ENCODE peak calls at places on chromosomes 1 and 21, in seven cellular contexts. One of them, this sample, is unnamed.

GRCh38 chr1:63772201-63772600 is 1.6 kb upstream of the ROR1 start:
- DNase-seq in T-cell: no peak
- DNase-seq in astrocyte: no peak
- DNase-seq in GOT3: no peak
- DNase-seq in neural crest cell: no peak
- DNase-seq in stimulated activated CD8-positive, alpha-beta memory T cell treated with anti-CD3 and anti-CD28 coated beads, Interleukin-4, amount 100 ng/mL, for 24 hours: no peak
- DNase-seq in cardiac fibroblast: no peak
- DNase-seq in this sample: no peak

GRCh38 chr1:149977345-149977744 is 33.2 kb downstream of the OTUD7B start:
- DNase-seq in T-cell: no peak
- DNase-seq in astrocyte: no peak
- DNase-seq in GOT3: no peak
- DNase-seq in neural crest cell: no peak
- DNase-seq in stimulated activated CD8-positive, alpha-beta memory T cell treated with anti-CD3 and anti-CD28 coated beads, Interleukin-4, amount 100 ng/mL, for 24 hours: no peak
- DNase-seq in cardiac fibroblast: no peak
- DNase-seq in this sample: no peak

GRCh38 chr1:16915627-16915973 is 6.1 kb upstream of the CROCC start:
- DNase-seq in T-cell: no peak
- DNase-seq in astrocyte: no peak
- DNase-seq in GOT3: no peak
- DNase-seq in neural crest cell: no peak
- DNase-seq in stimulated activated CD8-positive, alpha-beta memory T cell treated with anti-CD3 and anti-CD28 coated beads, Interleukin-4, amount 100 ng/mL, for 24 hours: no peak
- DNase-seq in cardiac fibroblast: peak
- DNase-seq in this sample: no peak

GRCh38 chr1:149931212-149931805 is 3.7 kb upstream of the SF3B4 start:
- DNase-seq in T-cell: no peak
- DNase-seq in astrocyte: no peak
- DNase-seq in GOT3: no peak
- DNase-seq in neural crest cell: no peak
- DNase-seq in stimulated activated CD8-positive, alpha-beta memory T cell treated with anti-CD3 and anti-CD28 coated beads, Interleukin-4, amount 100 ng/mL, for 24 hours: no peak
- DNase-seq in cardiac fibroblast: peak
- DNase-seq in this sample: no peak

GRCh38 chr1:99227498-99227897 is 36.8 kb upstream of the PLPPR4 start:
- DNase-seq in T-cell: no peak
- DNase-seq in astrocyte: no peak
- DNase-seq in GOT3: no peak
- DNase-seq in neural crest cell: no peak
- DNase-seq in stimulated activated CD8-positive, alpha-beta memory T cell treated with anti-CD3 and anti-CD28 coated beads, Interleukin-4, amount 100 ng/mL, for 24 hours: no peak
- DNase-seq in cardiac fibroblast: no peak
- DNase-seq in this sample: no peak

GRCh38 chr1:39901486-39902120 is at the start of gene MYCL:
- DNase-seq in T-cell: peak
- DNase-seq in astrocyte: peak
- DNase-seq in GOT3: no peak
- DNase-seq in neural crest cell: peak
- DNase-seq in stimulated activated CD8-positive, alpha-beta memory T cell treated with anti-CD3 and anti-CD28 coated beads, Interleukin-4, amount 100 ng/mL, for 24 hours: peak
- DNase-seq in cardiac fibroblast: peak
- DNase-seq in this sample: peak

GRCh38 chr1:222171005-222171404 is 376.9 kb downstream of the HHIPL2 start:
- DNase-seq in T-cell: no peak
- DNase-seq in astrocyte: peak
- DNase-seq in GOT3: no peak
- DNase-seq in neural crest cell: no peak
- DNase-seq in stimulated activated CD8-positive, alpha-beta memory T cell treated with anti-CD3 and anti-CD28 coated beads, Interleukin-4, amount 100 ng/mL, for 24 hours: no peak
- DNase-seq in cardiac fibroblast: peak
- DNase-seq in this sample: no peak

GRCh38 chr1:202281316-202282016 is 60.3 kb downstream of the UBE2T start:
- DNase-seq in T-cell: no peak
- DNase-seq in astrocyte: peak
- DNase-seq in GOT3: no peak
- DNase-seq in neural crest cell: no peak
- DNase-seq in stimulated activated CD8-positive, alpha-beta memory T cell treated with anti-CD3 and anti-CD28 coated beads, Interleukin-4, amount 100 ng/mL, for 24 hours: no peak
- DNase-seq in cardiac fibroblast: peak
- DNase-seq in this sample: no peak

GRCh38 chr1:73862343-73862742 is 335.6 kb downstream of the LRRIQ3 start:
- DNase-seq in T-cell: no peak
- DNase-seq in astrocyte: no peak
- DNase-seq in GOT3: no peak
- DNase-seq in neural crest cell: no peak
- DNase-seq in stimulated activated CD8-positive, alpha-beta memory T cell treated with anti-CD3 and anti-CD28 coated beads, Interleukin-4, amount 100 ng/mL, for 24 hours: no peak
- DNase-seq in cardiac fibroblast: no peak
- DNase-seq in this sample: no peak

GRCh38 chr1:150925080-150925479 is 1.1 kb upstream of the SETDB1 start:
- DNase-seq in T-cell: peak
- DNase-seq in astrocyte: no peak
- DNase-seq in GOT3: no peak
- DNase-seq in neural crest cell: no peak
- DNase-seq in stimulated activated CD8-positive, alpha-beta memory T cell treated with anti-CD3 and anti-CD28 coated beads, Interleukin-4, amount 100 ng/mL, for 24 hours: no peak
- DNase-seq in cardiac fibroblast: peak
- DNase-seq in this sample: no peak

GRCh38 chr21:38639782-38640750 is 141.8 kb upstream of the ERG start:
- DNase-seq in T-cell: no peak
- DNase-seq in astrocyte: no peak
- DNase-seq in GOT3: no peak
- DNase-seq in neural crest cell: no peak
- DNase-seq in stimulated activated CD8-positive, alpha-beta memory T cell treated with anti-CD3 and anti-CD28 coated beads, Interleukin-4, amount 100 ng/mL, for 24 hours: no peak
- DNase-seq in cardiac fibroblast: no peak
- DNase-seq in this sample: no peak

GRCh38 chr1:108597041-108597440 is 37.1 kb downstream of the EEIG2 start:
- DNase-seq in T-cell: no peak
- DNase-seq in astrocyte: no peak
- DNase-seq in GOT3: no peak
- DNase-seq in neural crest cell: no peak
- DNase-seq in stimulated activated CD8-positive, alpha-beta memory T cell treated with anti-CD3 and anti-CD28 coated beads, Interleukin-4, amount 100 ng/mL, for 24 hours: no peak
- DNase-seq in cardiac fibroblast: no peak
- DNase-seq in this sample: no peak

GRCh38 chr1:62765981-62766380 is 18.0 kb upstream of the ATG4C start:
- DNase-seq in T-cell: no peak
- DNase-seq in astrocyte: no peak
- DNase-seq in GOT3: no peak
- DNase-seq in neural crest cell: no peak
- DNase-seq in stimulated activated CD8-positive, alpha-beta memory T cell treated with anti-CD3 and anti-CD28 coated beads, Interleukin-4, amount 100 ng/mL, for 24 hours: no peak
- DNase-seq in cardiac fibroblast: no peak
- DNase-seq in this sample: no peak

GRCh38 chr1:180415985-180416633 is 86.3 kb downstream of the ACBD6 start:
- DNase-seq in T-cell: no peak
- DNase-seq in astrocyte: peak
- DNase-seq in GOT3: no peak
- DNase-seq in neural crest cell: no peak
- DNase-seq in stimulated activated CD8-positive, alpha-beta memory T cell treated with anti-CD3 and anti-CD28 coated beads, Interleukin-4, amount 100 ng/mL, for 24 hours: no peak
- DNase-seq in cardiac fibroblast: peak
- DNase-seq in this sample: no peak

GRCh38 chr1:25431495-25432363 is 1.0 kb downstream of the MACO1 start:
- DNase-seq in T-cell: no peak
- DNase-seq in astrocyte: no peak
- DNase-seq in GOT3: no peak
- DNase-seq in neural crest cell: no peak
- DNase-seq in stimulated activated CD8-positive, alpha-beta memory T cell treated with anti-CD3 and anti-CD28 coated beads, Interleukin-4, amount 100 ng/mL, for 24 hours: no peak
- DNase-seq in cardiac fibroblast: peak
- DNase-seq in this sample: peak

GRCh38 chr1:14980801-14981200 is 172.7 kb upstream of the TMEM51 start:
- DNase-seq in T-cell: no peak
- DNase-seq in astrocyte: peak
- DNase-seq in GOT3: no peak
- DNase-seq in neural crest cell: no peak
- DNase-seq in stimulated activated CD8-positive, alpha-beta memory T cell treated with anti-CD3 and anti-CD28 coated beads, Interleukin-4, amount 100 ng/mL, for 24 hours: no peak
- DNase-seq in cardiac fibroblast: peak
- DNase-seq in this sample: no peak

GRCh38 chr1:117590273-117590925 is 15.4 kb upstream of the TENT5C start:
- DNase-seq in T-cell: no peak
- DNase-seq in astrocyte: no peak
- DNase-seq in GOT3: no peak
- DNase-seq in neural crest cell: no peak
- DNase-seq in stimulated activated CD8-positive, alpha-beta memory T cell treated with anti-CD3 and anti-CD28 coated beads, Interleukin-4, amount 100 ng/mL, for 24 hours: no peak
- DNase-seq in cardiac fibroblast: no peak
- DNase-seq in this sample: peak